ENCODE peak calls at places on chromosomes 6 and 20, in eight cellular contexts. L is effector memory CD4-positive, alpha-beta T cell; S is brain microvascular endothelial cell; E is GF-D8; X is ecto neural progenitor cell; V is heart right ventricle; Q is stimulated activated CD8-positive, alpha-beta memory T cell treated with anti-CD3 and anti-CD28 coated beads, Interleukin-2, amount 100 ng/mL, for 1 hour; J is substantia nigra. O is an unnamed sample.

GRCh38 chr6:74574794-74575193 is 631.1 kb downstream of the COL12A1 start:
- DNase-seq in X (no peak), E (no peak), Q (no peak), V (no peak), L (no peak), S (peak), J (no peak), O (peak)

GRCh38 chr6:14664616-14665315 is 547.2 kb downstream of the CD83 start:
- DNase-seq in E (no peak), L (no peak), S (no peak), J (no peak), X (peak), V (no peak), Q (no peak), O (no peak)

GRCh38 chr6:156269751-156270369 is 507.3 kb upstream of the ARID1B start:
- DNase-seq in S (no peak), J (no peak), L (no peak), X (no peak), V (no peak), E (no peak), Q (no peak), O (no peak)

GRCh38 chr6:116265081-116265829 is 11.4 kb upstream of the TSPYL4 start:
- DNase-seq in S (no peak), X (no peak), V (peak), L (no peak), J (no peak), Q (no peak), E (no peak), O (no peak)

GRCh38 chr6:37731888-37732287 is 34.2 kb upstream of the MDGA1 start:
- DNase-seq in L (no peak), S (no peak), E (no peak), J (no peak), X (no peak), Q (peak), V (no peak), O (peak)

GRCh38 chr20:12965880-12966270 is 42.9 kb upstream of the SPTLC3 start:
- DNase-seq in E (no peak), V (no peak), S (no peak), L (no peak), X (no peak), J (no peak), Q (no peak), O (no peak)

GRCh38 chr20:12391099-12391498 is 473.4 kb downstream of the BTBD3 start:
- DNase-seq in S (no peak), V (no peak), L (no peak), E (no peak), X (no peak), J (no peak), Q (no peak), O (no peak)

GRCh38 chr20:61932711-61933480 is 132.8 kb downstream of the TAF4 start:
- DNase-seq in V (peak), E (no peak), S (no peak), J (no peak), L (no peak), Q (no peak), X (no peak), O (no peak)

GRCh38 chr6:31559958-31560696 is 12.0 kb upstream of the LTA start:
- DNase-seq in X (no peak), J (no peak), E (peak), S (peak), V (peak), Q (no peak), L (no peak), O (peak)

GRCh38 chr6:130381459-130382380 is 15.9 kb downstream of the TMEM200A start:
- DNase-seq in Q (no peak), J (no peak), V (no peak), L (no peak), E (no peak), S (no peak), X (no peak), O (no peak)

GRCh38 chr20:50691585-50692552 is 527 bp upstream of the RIPOR3 start:
- DNase-seq in X (no peak), S (peak), J (no peak), Q (no peak), E (no peak), V (no peak), L (no peak), O (no peak)

GRCh38 chr20:46186210-46186609 is 68.1 kb downstream of the CD40 start:
- DNase-seq in S (no peak), L (no peak), Q (no peak), J (no peak), X (no peak), E (no peak), V (no peak), O (no peak)

GRCh38 chr6:99241905-99242534 is 107.5 kb downstream of the FAXC start:
- DNase-seq in J (no peak), L (no peak), X (no peak), E (no peak), S (peak), Q (no peak), V (no peak), O (peak)

GRCh38 chr6:131846905-131847304 is 39.1 kb downstream of the ENPP1 start:
- DNase-seq in X (no peak), V (no peak), L (no peak), E (no peak), Q (no peak), S (no peak), J (no peak), O (no peak)

GRCh38 chr6:111973897-111974639 is 79.8 kb upstream of the CCN6 start:
- DNase-seq in X (no peak), V (no peak), Q (no peak), J (no peak), L (no peak), S (peak), E (no peak), O (no peak)

GRCh38 chr20:57548177-57549058 is 12.5 kb upstream of the PCK1 start:
- DNase-seq in S (peak), J (no peak), E (no peak), L (no peak), X (no peak), V (peak), Q (no peak), O (no peak)

GRCh38 chr6:166494757-166495486 is 91.6 kb downstream of the RAMACL start:
- DNase-seq in E (no peak), X (peak), Q (no peak), L (no peak), S (no peak), V (no peak), J (peak), O (no peak)

GRCh38 chr6:10521104-10521808 is at the start of gene GCNT2:
- DNase-seq in J (no peak), Q (no peak), S (peak), V (no peak), E (peak), L (no peak), X (peak), O (no peak)

GRCh38 chr6:145147559-145147958 is 587.8 kb downstream of the EPM2A start:
- DNase-seq in E (no peak), J (no peak), X (no peak), L (no peak), Q (no peak), V (no peak), S (peak), O (peak)

GRCh38 chr6:18363746-18364145 is 23.4 kb upstream of the RNF144B start:
- DNase-seq in S (no peak), V (no peak), E (no peak), L (no peak), X (no peak), J (no peak), Q (no peak), O (no peak)

GRCh38 chr6:33410050-33410710 is 634 bp upstream of the PHF1 start:
- DNase-seq in S (peak), L (peak), E (peak), Q (peak), V (peak), J (peak), X (peak), O (peak)

GRCh38 chr20:60007452-60007851 is 49.2 kb downstream of the CDH26 start:
- DNase-seq in S (no peak), E (no peak), X (no peak), Q (no peak), J (no peak), L (no peak), V (no peak), O (no peak)

O was measured in MV-4-11.